ENCODE peak calls at places on chromosomes 2 and 18, in ten cellular contexts. S, T, Y, K, A, C, V, W, H and L are unnamed samples. For H3K27me3 and H3K36me3, the result is how much of the 10 kb centered on the place peaks cover.

GRCh38 chr2:32742381-32742780 is 114.5 kb downstream of the TTC27 start:
- ATAC-seq in S (no peak), T (peak), Y (no peak), K (no peak), A (no peak), C (no peak), V (peak), W (peak), H (no peak), L (no peak)

GRCh38 chr2:230821991-230822520 is 42.7 kb upstream of the ITM2C start:
- ATAC-seq in S (peak), T (no peak), Y (no peak), K (peak), A (no peak), C (peak), V (peak), W (no peak), H (no peak), L (no peak)

GRCh38 chr2:198053173-198053572 is 248.8 kb downstream of the PLCL1 start:
- ATAC-seq in S (no peak), T (no peak), Y (no peak), K (no peak), A (no peak), C (peak), V (no peak), W (no peak), H (no peak), L (no peak)

GRCh38 chr2:231110551-231110950 is 14.3 kb downstream of the HTR2B start:
- ATAC-seq in S (peak), T (no peak), Y (no peak), K (no peak), A (peak), C (peak), V (no peak), W (peak), H (no peak), L (no peak)

GRCh38 chr2:101729521-101730190 is 32.1 kb downstream of the MAP4K4 start:
- ATAC-seq in S (no peak), T (no peak), Y (no peak), K (no peak), A (no peak), C (no peak), V (no peak), W (no peak), H (no peak), L (no peak)

GRCh38 chr2:150464270-150464669 is 23.2 kb downstream of the RND3 start:
- ATAC-seq in S (no peak), T (peak), Y (no peak), K (no peak), A (no peak), C (no peak), V (peak), W (no peak), H (no peak), L (no peak)

GRCh38 chr2:113357071-113357470 is 78.3 kb upstream of the PAX8 start:
- ATAC-seq in S (no peak), T (no peak), Y (no peak), K (no peak), A (no peak), C (no peak), V (no peak), W (no peak), H (no peak), L (no peak)

GRCh38 chr2:24785704-24786321 is 7.4 kb downstream of the PTRHD1 start:
- ATAC-seq in S (no peak), T (peak), Y (no peak), K (no peak), A (peak), C (no peak), V (peak), W (peak), H (no peak), L (no peak)

GRCh38 chr2:28334527-28334891 is 58.1 kb upstream of the FOSL2 start:
- ATAC-seq in S (no peak), T (no peak), Y (no peak), K (peak), A (peak), C (peak), V (no peak), W (no peak), H (peak), L (no peak)

GRCh38 chr2:150282821-150283309 is 204.6 kb downstream of the RND3 start:
- ATAC-seq in S (peak), T (peak), Y (no peak), K (peak), A (peak), C (peak), V (peak), W (peak), H (no peak), L (peak)

GRCh38 chr2:67790622-67791021 is 272.2 kb downstream of the C1D start:
- ATAC-seq in S (no peak), T (no peak), Y (no peak), K (no peak), A (no peak), C (no peak), V (no peak), W (peak), H (no peak), L (no peak)

GRCh38 chr2:188949046-188949818 is 24.9 kb upstream of the COL3A1 start:
- ATAC-seq in S (no peak), T (no peak), Y (no peak), K (no peak), A (no peak), C (no peak), V (no peak), W (no peak), H (peak), L (no peak)

GRCh38 chr2:114068438-114068837 is 178.5 kb downstream of the ACTR3 start:
- ATAC-seq in S (no peak), T (no peak), Y (no peak), K (no peak), A (no peak), C (no peak), V (no peak), W (no peak), H (peak), L (no peak)

GRCh38 chr2:96580771-96581170 is 44.2 kb downstream of the ARID5A start:
- ATAC-seq in S (no peak), T (no peak), Y (peak), K (no peak), A (peak), C (no peak), V (peak), W (peak), H (peak), L (no peak)

GRCh38 chr18:32934201-32934600 is 161.4 kb upstream of the KLHL14 start:
- ATAC-seq in S (no peak), T (no peak), Y (no peak), K (no peak), A (no peak), C (no peak), V (no peak), W (no peak), H (no peak), L (no peak)

GRCh38 chr2:148527488-148528340 is 116.8 kb upstream of the EPC2 start:
- ATAC-seq in S (no peak), T (no peak), Y (no peak), K (no peak), A (no peak), C (no peak), V (no peak), W (no peak), H (peak), L (no peak)

GRCh38 chr2:237557633-237558015 is 8.8 kb upstream of the PRLH start:
- ATAC-seq in S (no peak), T (no peak), Y (no peak), K (no peak), A (no peak), C (no peak), V (no peak), W (no peak), H (no peak), L (no peak)

GRCh38 chr18:23462876-23463275 is 9.8 kb downstream of the RIOK3 start:
- ATAC-seq in S (no peak), T (no peak), Y (no peak), K (no peak), A (no peak), C (no peak), V (no peak), W (no peak), H (no peak), L (no peak)

GRCh38 chr18:68623342-68623741 is 91.6 kb downstream of the TMX3 start:
- ATAC-seq in S (peak), T (no peak), Y (no peak), K (no peak), A (no peak), C (no peak), V (peak), W (peak), H (peak), L (no peak)

GRCh38 chr2:149169653-149170052 is 131.2 kb downstream of the LYPD6B start:
- ATAC-seq in S (no peak), T (peak), Y (no peak), K (no peak), A (no peak), C (no peak), V (peak), W (peak), H (no peak), L (no peak)

GRCh38 chr2:11754705-11755026 is 8.2 kb downstream of the LPIN1 start:
- ATAC-seq in S (no peak), T (no peak), Y (no peak), K (no peak), A (no peak), C (no peak), V (no peak), W (no peak), H (no peak), L (no peak)

GRCh38 chr18:63725682-63726480 is 23.1 kb downstream of the SERPINB11 start:
- ATAC-seq in S (no peak), T (no peak), Y (no peak), K (no peak), A (peak), C (no peak), V (no peak), W (no peak), H (no peak), L (no peak)

GRCh38 chr2:28567076-28567471 is 71.2 kb downstream of the PLB1 start:
- ATAC-seq in S (peak), T (peak), Y (peak), K (peak), A (peak), C (peak), V (peak), W (peak), H (peak), L (peak)

GRCh38 chr2:216870508-216871332 is 10.9 kb upstream of the TNP1 start:
- ATAC-seq in S (no peak), T (no peak), Y (no peak), K (no peak), A (peak), C (no peak), V (no peak), W (no peak), H (peak), L (no peak)

GRCh38 chr2:74226648-74227213 is 28.3 kb downstream of the MTHFD2 start:
- ATAC-seq in S (peak), T (no peak), Y (no peak), K (peak), A (no peak), C (peak), V (no peak), W (no peak), H (no peak), L (no peak)

GRCh38 chr2:160299540-160299939 is 99.5 kb upstream of the ITGB6 start:
- ATAC-seq in S (no peak), T (no peak), Y (no peak), K (no peak), A (peak), C (no peak), V (peak), W (peak), H (no peak), L (no peak)

GRCh38 chr18:76167440-76167839 is 327.6 kb downstream of the ZNF516 start:
- ATAC-seq in S (no peak), T (no peak), Y (no peak), K (no peak), A (no peak), C (no peak), V (peak), W (no peak), H (no peak), L (no peak)

GRCh38 chr18:76168206-76168605 is 326.8 kb downstream of the ZNF516 start:
- ATAC-seq in S (no peak), T (no peak), Y (no peak), K (no peak), A (no peak), C (no peak), V (no peak), W (no peak), H (no peak), L (no peak)

DNA sequence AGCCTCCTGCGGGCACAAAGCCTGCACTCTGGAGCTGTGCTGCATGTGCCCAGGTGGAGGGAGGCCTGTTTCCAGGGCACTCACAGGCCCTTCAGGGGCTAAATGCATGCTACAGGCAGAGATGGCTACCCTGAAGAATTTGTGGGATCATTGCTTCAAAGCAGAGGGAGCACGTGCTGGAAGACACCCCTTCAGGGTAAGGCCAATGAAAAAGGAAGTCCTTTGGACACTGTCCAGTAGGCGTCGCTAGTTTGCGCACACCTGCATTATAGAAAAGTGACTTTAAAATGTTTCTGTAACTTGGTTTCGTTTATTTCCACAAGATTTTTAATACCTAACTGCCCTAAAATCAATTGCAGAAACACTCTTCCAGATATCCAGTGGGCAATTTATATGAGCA is 325.3 kb downstream of the ZNF516 start:
- ATAC-seq in S (no peak), T (no peak), Y (peak), K (no peak), A (no peak), C (no peak), V (no peak), W (no peak), H (peak), L (no peak)
- H3K27me3 ChIP-seq in S (under half), T (under half), Y (under half), K (under half), A (under half), C (under half), V (under half), W (under half), H (under half), L (under half)

GRCh38 chr2:233120459-233120858 is 60.3 kb downstream of the INPP5D start:
- ATAC-seq in S (no peak), T (no peak), Y (peak), K (no peak), A (no peak), C (no peak), V (no peak), W (no peak), H (no peak), L (no peak)
- H3K27ac ChIP-seq in S (no peak), T (no peak), Y (no peak), K (no peak), A (no peak), C (no peak), V (no peak), W (no peak), H (no peak), L (no peak)

GRCh38 chr2:125935559-125935958 is 720.4 kb upstream of the GYPC start:
- ATAC-seq in S (no peak), T (no peak), Y (no peak), K (no peak), A (no peak), C (no peak), V (no peak), W (no peak), H (no peak), L (no peak)
- H3K36me3 ChIP-seq in S (under half), T (under half), Y (under half), K (under half), A (under half), C (under half), V (under half), W (under half), H (under half), L (under half)

GRCh38 chr18:47247833-47248609 is 3.4 kb downstream of the SKOR2 start:
- ATAC-seq in S (no peak), T (peak), Y (no peak), K (no peak), A (peak), C (no peak), V (peak), W (no peak), H (no peak), L (no peak)
- H3K27me3 ChIP-seq in S (under half), T (half or more), Y (under half), K (half or more), A (under half), C (half or more), V (half or more), W (half or more), H (under half), L (half or more)

DNA sequence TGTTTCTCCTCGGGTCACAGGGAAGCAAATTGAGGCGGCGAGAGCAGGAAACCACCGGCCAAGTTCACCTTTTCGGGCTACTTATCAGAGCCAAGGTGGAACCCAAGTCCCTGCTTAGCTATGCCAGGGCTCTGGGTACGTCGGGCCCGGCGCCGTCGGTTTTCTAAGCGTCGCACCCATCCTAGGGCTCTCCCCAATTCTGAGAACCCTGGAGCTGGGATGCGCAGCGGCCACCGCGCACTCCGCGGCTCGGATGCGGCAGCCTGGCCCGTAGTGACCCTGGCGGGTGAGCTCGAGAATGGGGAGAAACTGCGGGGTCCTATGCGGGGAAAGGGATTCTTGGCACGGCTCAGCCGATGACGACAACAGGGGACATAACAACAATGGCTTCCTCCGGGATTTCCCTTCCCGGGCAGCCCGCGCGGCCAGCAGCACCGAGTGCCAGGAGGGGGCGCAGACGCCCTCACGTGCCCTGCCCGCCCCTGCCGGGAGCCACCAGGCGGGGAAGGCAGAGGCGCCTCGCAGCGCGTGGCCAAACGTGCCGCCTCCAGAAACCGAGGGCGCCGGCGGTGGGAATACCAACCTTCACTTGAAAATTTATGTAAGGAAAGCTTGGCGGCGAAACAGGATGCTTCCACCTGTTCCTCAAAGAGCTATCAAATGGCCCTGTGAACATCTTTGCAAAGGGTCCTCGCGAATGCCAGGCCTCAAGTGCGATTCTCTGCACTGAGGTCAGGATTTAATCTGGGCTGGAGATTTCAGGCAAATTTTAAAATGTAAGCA is 2.1 kb upstream of the SLC30A3 start:
- ATAC-seq in S (peak), T (peak), Y (peak), K (peak), A (peak), C (peak), V (peak), W (peak), H (peak), L (peak)
- H3K27ac ChIP-seq in S (no peak), T (no peak), Y (no peak), K (no peak), A (no peak), C (no peak), V (no peak), W (no peak), H (no peak), L (no peak)

GRCh38 chr2:219466816-219467735 is 31.6 kb upstream of the GMPPA start:
- ATAC-seq in S (no peak), T (no peak), Y (no peak), K (no peak), A (no peak), C (no peak), V (no peak), W (no peak), H (no peak), L (no peak)
- H3K36me3 ChIP-seq in S (under half), T (under half), Y (under half), K (under half), A (under half), C (under half), V (under half), W (under half), H (under half), L (under half)